ENCODE peak calls at places on chromosome 16, in nine cellular contexts. N is AML-193; Y is activated naive CD4-positive, alpha-beta T cell treated with anti-CD3 and anti-CD28 coated beads, Interleukin-2, amount 10 ng/mL, durations not matched to agents 7 days and 5 days; R is tibial nerve; H is heart right ventricle; T is A549; E is stimulated activated CD4-positive, alpha-beta T cell treated with anti-CD3 and anti-CD28 coated beads, Interleukin-1b, Interleukin-23, amount 100 ng/mL, for 24 hours; O is NCI-H2171 treated with DMSO at 0.1 percent for 48 hours; V is activated gamma-delta T cell. P is an unnamed sample.

GRCh38 chr16:13957197-13958078 is 37.5 kb downstream of the ERCC4 start:
- DNase-seq in N (peak; percentile 93), Y (no peak), R (peak; percentile 48), H (peak; percentile 51), T (peak; percentile 99), E (no peak), O (peak; percentile 54), V (no peak), P (no peak)

GRCh38 chr16:31196324-31197088 is 6.1 kb downstream of the PYCARD start:
- DNase-seq in N (no peak), Y (no peak), R (no peak), H (no peak), T (no peak), E (no peak), O (no peak), V (no peak), P (no peak)

GRCh38 chr16:81094771-81095251 is 1.4 kb downstream of the GCSH start:
- DNase-seq in N (no peak), Y (no peak), R (no peak), H (no peak), T (no peak), E (no peak), O (no peak), V (no peak), P (no peak)

GRCh38 chr16:87002717-87003413 is 314.3 kb downstream of the C16orf95 start:
- DNase-seq in N (no peak), Y (no peak), R (no peak), H (no peak), T (no peak), E (no peak), O (no peak), V (no peak), P (no peak)

GRCh38 chr16:89970011-89970410 is 21.5 kb downstream of the DEF8 start:
- DNase-seq in N (peak; percentile 94), Y (no peak), R (no peak), H (no peak), T (no peak), E (no peak), O (no peak), V (no peak), P (no peak)

GRCh38 chr16:57628782-57629181 is 352 bp downstream of the ADGRG1 start:
- DNase-seq in N (no peak), Y (no peak), R (no peak), H (no peak), T (no peak), E (no peak), O (no peak), V (no peak), P (no peak)

GRCh38 chr16:19071811-19072777 is 4.7 kb downstream of the COQ7 start:
- DNase-seq in N (peak; percentile 8), Y (peak; percentile 74), R (no peak), H (peak; percentile 41), T (peak; percentile 77), E (no peak), O (peak; percentile 27), V (no peak), P (no peak)

GRCh38 chr16:56565023-56565477 is at the start of gene MT4:
- DNase-seq in N (no peak), Y (no peak), R (no peak), H (no peak), T (no peak), E (no peak), O (no peak), V (no peak), P (no peak)

GRCh38 chr16:29811896-29812665 is at the start of gene PRRT2:
- DNase-seq in N (no peak), Y (peak; percentile 72), R (peak; percentile 35), H (peak; percentile 77), T (no peak), E (no peak), O (peak; percentile 77), V (peak; percentile 45), P (no peak)

GRCh38 chr16:86222965-86223551 is 287.3 kb upstream of the FOXF1 start:
- DNase-seq in N (no peak), Y (no peak), R (no peak), H (no peak), T (no peak), E (no peak), O (no peak), V (no peak), P (no peak)

GRCh38 chr16:88315543-88316105 is 67.1 kb upstream of the ZNF469 start:
- DNase-seq in N (no peak), Y (no peak), R (no peak), H (no peak), T (peak; percentile 75), E (no peak), O (no peak), V (no peak), P (no peak)

GRCh38 chr16:58051296-58051695 is 25.7 kb downstream of the MMP15 start:
- DNase-seq in N (no peak), Y (no peak), R (no peak), H (no peak), T (no peak), E (no peak), O (no peak), V (no peak), P (no peak)

GRCh38 chr16:84087461-84088151 is 29.1 kb downstream of the MBTPS1 start:
- DNase-seq in N (peak; percentile 43), Y (no peak), R (no peak), H (no peak), T (no peak), E (no peak), O (peak; percentile 79), V (no peak), P (no peak)

GRCh38 chr16:10941127-10941933 is 938 bp downstream of the DEXI start:
- DNase-seq in N (no peak), Y (peak; percentile 26), R (no peak), H (no peak), T (no peak), E (no peak), O (peak; percentile 31), V (no peak), P (no peak)

GRCh38 chr16:31696968-31697743 is 169.5 kb downstream of the AHSP start:
- DNase-seq in N (peak; percentile 26), Y (no peak), R (no peak), H (no peak), T (peak; percentile 42), E (no peak), O (peak; percentile 18), V (no peak), P (peak; percentile 64)

GRCh38 chr16:21603920-21604319 is 4.5 kb downstream of the METTL9 start:
- DNase-seq in N (peak; percentile 54), Y (no peak), R (no peak), H (no peak), T (no peak), E (no peak), O (no peak), V (no peak), P (no peak)

GRCh38 chr16:87626905-87627304 is 24.6 kb downstream of the JPH3 start:
- DNase-seq in N (no peak), Y (no peak), R (no peak), H (no peak), T (no peak), E (no peak), O (no peak), V (no peak), P (no peak)

GRCh38 chr16:12079411-12079965 is 103.0 kb downstream of the SNX29 start:
- DNase-seq in N (no peak), Y (peak; percentile 41), R (no peak), H (no peak), T (no peak), E (no peak), O (no peak), V (no peak), P (no peak)

GRCh38 chr16:5865231-5865630 is 767.6 kb upstream of the EEF2KMT start:
- DNase-seq in N (no peak), Y (no peak), R (no peak), H (no peak), T (no peak), E (no peak), O (no peak), V (no peak), P (no peak)

GRCh38 chr16:825298-826061 is 24.9 kb upstream of the GNG13 start:
- DNase-seq in N (no peak), Y (no peak), R (no peak), H (no peak), T (no peak), E (no peak), O (peak; percentile 79), V (no peak), P (no peak)

GRCh38 chr16:17408955-17409441 is 61.8 kb downstream of the XYLT1 start:
- DNase-seq in N (no peak), Y (no peak), R (no peak), H (no peak), T (no peak), E (no peak), O (no peak), V (no peak), P (no peak)

GRCh38 chr16:68365167-68365817 is 54.5 kb downstream of the PRMT7 start:
- DNase-seq in N (no peak), Y (no peak), R (no peak), H (no peak), T (no peak), E (no peak), O (no peak), V (no peak), P (no peak)

GRCh38 chr16:87541004-87541881 is 48.4 kb upstream of the ZCCHC14 start:
- DNase-seq in N (no peak), Y (no peak), R (no peak), H (peak; percentile 58), T (no peak), E (no peak), O (peak; percentile 56), V (no peak), P (no peak)

GRCh38 chr16:9793623-9794022 is 388.6 kb downstream of the GRIN2A start:
- DNase-seq in N (no peak), Y (no peak), R (no peak), H (no peak), T (no peak), E (no peak), O (no peak), V (no peak), P (no peak)

GRCh38 chr16:81583893-81584705 is 139.5 kb downstream of the CMIP start:
- DNase-seq in N (no peak), Y (no peak), R (no peak), H (no peak), T (peak; percentile 84), E (no peak), O (no peak), V (no peak), P (no peak)

GRCh38 chr16:21162661-21163151 is 4.2 kb downstream of the LDAF1 start:
- DNase-seq in N (no peak), Y (no peak), R (no peak), H (peak; percentile 60), T (no peak), E (no peak), O (peak; percentile 5), V (no peak), P (no peak)

GRCh38 chr16:22624038-22624656 is 113.5 kb downstream of the NPIPB5 start:
- DNase-seq in N (no peak), Y (no peak), R (no peak), H (no peak), T (no peak), E (no peak), O (no peak), V (no peak), P (no peak)